ENCODE peak calls at places on chromosomes 2 and 18, in nine cellular contexts. S is H9, J is neural crest cell, N is thoracic aorta, O is mammary epithelial cell, H is breast epithelium, C is right lobe of liver, X is WTC11, Y is Calu3. D is an unnamed sample.

GRCh38 chr18:659597-659996 is 2.1 kb downstream of the TYMS start:
- DNase-seq in S (no peak), J (no peak), N (no peak), O (no peak), H (no peak), C (no peak), X (no peak), Y (no peak), D (no peak)

GRCh38 chr2:230863442-230864121 is 1.2 kb upstream of the ITM2C start:
- DNase-seq in S (no peak), J (no peak), N (no peak), O (no peak), H (no peak), C (peak; percentile 41), X (no peak), Y (no peak), D (no peak)

GRCh38 chr2:70403267-70404053 is 101.6 kb upstream of the FAM136A start:
- DNase-seq in S (no peak), J (no peak), N (no peak), O (no peak), H (no peak), C (no peak), X (peak; percentile 31), Y (peak; percentile 10), D (no peak)

GRCh38 chr18:77144451-77145118 is 12.0 kb upstream of the MBP start:
- DNase-seq in S (no peak), J (no peak), N (no peak), O (no peak), H (no peak), C (no peak), X (no peak), Y (no peak), D (no peak)

GRCh38 chr18:68298340-68298739 is 416.6 kb downstream of the TMX3 start:
- DNase-seq in S (no peak), J (no peak), N (no peak), O (no peak), H (no peak), C (no peak), X (no peak), Y (no peak), D (no peak)

GRCh38 chr2:40242315-40242714 is 209.6 kb downstream of the SLC8A1 start:
- DNase-seq in S (no peak), J (no peak), N (no peak), O (no peak), H (no peak), C (no peak), X (no peak), Y (no peak), D (no peak)

GRCh38 chr2:120765911-120766757 is 30.5 kb downstream of the GLI2 start:
- DNase-seq in S (peak; percentile 35), J (no peak), N (peak; percentile 36), O (no peak), H (peak; percentile 54), C (peak; percentile 63), X (peak; percentile 19), Y (no peak), D (no peak)

GRCh38 chr2:150742094-150742493 is 254.6 kb upstream of the RND3 start:
- DNase-seq in S (no peak), J (no peak), N (no peak), O (no peak), H (no peak), C (no peak), X (no peak), Y (no peak), D (no peak)

GRCh38 chr18:61108706-61109105 is 224.5 kb upstream of the CDH20 start:
- DNase-seq in S (no peak), J (no peak), N (no peak), O (no peak), H (no peak), C (no peak), X (no peak), Y (no peak), D (no peak)

GRCh38 chr2:63023444-63023843 is 27.2 kb upstream of the OTX1 start:
- DNase-seq in S (peak; percentile 62), J (no peak), N (no peak), O (peak; percentile 25), H (no peak), C (no peak), X (peak; percentile 35), Y (peak; percentile 39), D (no peak)

GRCh38 chr2:55875434-55876135 is 48.0 kb downstream of the EFEMP1 start:
- DNase-seq in S (no peak), J (no peak), N (no peak), O (no peak), H (no peak), C (no peak), X (no peak), Y (no peak), D (no peak)

GRCh38 chr18:55189972-55190371 is 230.7 kb upstream of the CCDC68 start:
- DNase-seq in S (peak; percentile 54), J (no peak), N (no peak), O (no peak), H (no peak), C (no peak), X (peak; percentile 20), Y (no peak), D (no peak)

GRCh38 chr2:32453242-32454062 is 96.6 kb downstream of the BIRC6 start:
- DNase-seq in S (no peak), J (no peak), N (no peak), O (no peak), H (no peak), C (no peak), X (no peak), Y (no peak), D (no peak)

GRCh38 chr2:118665784-118666529 is 181.5 kb downstream of the EN1 start:
- DNase-seq in S (no peak), J (no peak), N (no peak), O (no peak), H (no peak), C (no peak), X (no peak), Y (no peak), D (no peak)

GRCh38 chr2:208556954-208557601 is 150.5 kb downstream of the PTH2R start:
- DNase-seq in S (no peak), J (no peak), N (no peak), O (peak; percentile 4), H (no peak), C (no peak), X (no peak), Y (no peak), D (no peak)

GRCh38 chr2:125455110-125455509 is 1200.8 kb upstream of the GYPC start:
- DNase-seq in S (no peak), J (no peak), N (no peak), O (no peak), H (no peak), C (no peak), X (no peak), Y (no peak), D (no peak)

GRCh38 chr18:31399336-31400032 is 22.9 kb downstream of the DSG4 start:
- DNase-seq in S (no peak), J (no peak), N (no peak), O (peak; percentile 88), H (no peak), C (no peak), X (no peak), Y (peak; percentile 21), D (no peak)

GRCh38 chr2:37526323-37526722 is 145.1 kb downstream of the CDC42EP3 start:
- DNase-seq in S (no peak), J (no peak), N (no peak), O (peak; percentile 11), H (no peak), C (no peak), X (no peak), Y (no peak), D (no peak)

GRCh38 chr2:15311201-15311882 is 249.8 kb downstream of the NBAS start:
- DNase-seq in S (no peak), J (no peak), N (no peak), O (peak; percentile 14), H (no peak), C (no peak), X (no peak), Y (no peak), D (no peak)

GRCh38 chr2:202032841-202033316 is 776 bp upstream of the FZD7 start:
- DNase-seq in S (peak; percentile 67), J (peak; percentile 70), N (no peak), O (peak; percentile 66), H (peak; percentile 66), C (no peak), X (peak; percentile 73), Y (peak; percentile 65), D (peak; percentile 78)

GRCh38 chr2:97354576-97354975 is 235.1 kb downstream of the ANKRD36B start:
- DNase-seq in S (no peak), J (no peak), N (no peak), O (no peak), H (no peak), C (no peak), X (no peak), Y (no peak), D (no peak)

GRCh38 chr2:97355176-97355575 is 234.5 kb downstream of the ANKRD36B start:
- DNase-seq in S (no peak), J (no peak), N (no peak), O (no peak), H (no peak), C (no peak), X (no peak), Y (no peak), D (no peak)

GRCh38 chr2:97360202-97360601 is 229.5 kb downstream of the ANKRD36B start:
- DNase-seq in S (peak; percentile 71), J (no peak), N (no peak), O (no peak), H (no peak), C (no peak), X (peak; percentile 29), Y (peak; percentile 4), D (no peak)

GRCh38 chr2:97355887-97356286 is 233.8 kb downstream of the ANKRD36B start:
- DNase-seq in S (peak; percentile 51), J (no peak), N (no peak), O (no peak), H (no peak), C (no peak), X (peak; percentile 17), Y (no peak), D (no peak)
- TF ChIP-seq CTCF in S (peak; percentile 54), J (no peak), N (no peak), O (no peak), H (no peak), C (no peak), X (no peak), Y (no peak), D (no peak)

GRCh38 chr18:79962835-79963657 is 1.4 kb upstream of the HSBP1L1 start:
- DNase-seq in S (no peak), J (no peak), N (no peak), O (no peak), H (no peak), C (no peak), X (no peak), Y (no peak), D (no peak)
- TF ChIP-seq CTCF in S (no peak), J (no peak), N (no peak), O (no peak), H (no peak), C (no peak), X (no peak), Y (no peak), D (no peak)

GRCh38 chr2:136874258-136874657 is 108.9 kb downstream of the THSD7B start:
- DNase-seq in S (peak; percentile 29), J (no peak), N (no peak), O (no peak), H (no peak), C (no peak), X (no peak), Y (peak; percentile 12), D (no peak)
- TF ChIP-seq CTCF in S (peak; percentile 79), J (peak; percentile 60), N (no peak), O (peak; percentile 54), H (no peak), C (peak; percentile 62), X (no peak), Y (no peak), D (peak; percentile 13)

GRCh38 chr18:63320041-63320689 is 596 bp upstream of the BCL2 start:
- DNase-seq in S (peak; percentile 77), J (peak; percentile 55), N (peak; percentile 72), O (peak; percentile 72), H (peak; percentile 82), C (peak; percentile 85), X (peak; percentile 60), Y (peak; percentile 65), D (peak; percentile 66)
- TF ChIP-seq CTCF in S (no peak), J (peak; percentile 16), N (no peak), O (no peak), H (no peak), C (no peak), X (no peak), Y (no peak), D (no peak)

D was measured in ascending aorta.